ENCODE peak calls at places on chromosome 10, in four cellular contexts. O, Z, D and J are unnamed samples.

GRCh38 chr10:129779126-129779525 is 184.9 kb downstream of the EBF3 start:
- DNase-seq in O (no peak), Z (no peak), D (no peak), J (no peak)

GRCh38 chr10:86336341-86336740 is 30.3 kb downstream of the GRID1 start:
- DNase-seq in O (no peak), Z (no peak), D (no peak), J (no peak)

GRCh38 chr10:33388325-33388724 is 53.9 kb upstream of the NRP1 start:
- DNase-seq in O (no peak), Z (no peak), D (no peak), J (no peak)

GRCh38 chr10:49577182-49577925 is 32.8 kb upstream of the SLC18A3 start:
- DNase-seq in O (no peak), Z (no peak), D (no peak), J (no peak)

GRCh38 chr10:61792921-61793320 is 108.6 kb upstream of the ARID5B start:
- DNase-seq in O (no peak), Z (no peak), D (no peak), J (no peak)

GRCh38 chr10:37760817-37761216 is 96.6 kb downstream of the ZNF248 start:
- DNase-seq in O (no peak), Z (no peak), D (no peak), J (no peak)

GRCh38 chr10:132700168-132701098 is 85.5 kb downstream of the NKX6-2 start:
- DNase-seq in O (peak), Z (no peak), D (peak), J (no peak)

GRCh38 chr10:77391605-77392235 is 245.9 kb downstream of the KCNMA1 start:
- DNase-seq in O (peak), Z (peak), D (peak), J (no peak)

GRCh38 chr10:48247680-48248079 is 26.8 kb downstream of the FRMPD2 start:
- DNase-seq in O (no peak), Z (no peak), D (no peak), J (no peak)

GRCh38 chr10:60757422-60757895 is 20.8 kb upstream of the CDK1 start:
- DNase-seq in O (peak), Z (no peak), D (no peak), J (peak)

DNA sequence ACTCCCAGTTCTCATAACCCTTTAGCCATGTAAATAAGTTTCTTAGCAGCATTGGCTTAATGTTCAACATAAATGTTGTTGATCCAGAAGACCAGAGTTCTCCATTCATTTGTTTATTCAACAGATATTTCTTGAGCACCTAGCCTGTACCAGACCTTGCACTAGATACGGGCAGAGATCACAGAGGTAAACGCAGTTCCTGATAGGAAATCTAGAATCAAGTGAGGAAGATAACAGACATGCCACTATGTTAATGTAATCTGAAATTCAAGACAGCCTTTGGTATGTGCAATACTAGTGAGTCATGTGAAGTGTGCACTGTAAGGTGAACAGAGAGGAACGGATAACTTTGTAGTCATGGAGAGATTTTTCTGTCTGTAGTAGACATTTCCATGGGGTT is 3.0 kb downstream of the BUB3 start:
- DNase-seq in O (no peak), Z (no peak), D (no peak), J (no peak)
- H3K4me3 ChIP-seq in O (no peak), Z (no peak), D (no peak), J (no peak)

GRCh38 chr10:58360412-58361004 is 24.7 kb upstream of the TFAM start:
- DNase-seq in O (no peak), Z (no peak), D (peak), J (no peak)
- H3K4me3 ChIP-seq in O (no peak), Z (no peak), D (no peak), J (no peak)

GRCh38 chr10:28179490-28180099 is 123.3 kb downstream of the MPP7 start:
- DNase-seq in O (peak), Z (peak), D (peak), J (peak)

GRCh38 chr10:28181478-28182096 is 121.3 kb downstream of the MPP7 start:
- DNase-seq in O (no peak), Z (no peak), D (no peak), J (no peak)

GRCh38 chr10:28180654-28181053 is 122.2 kb downstream of the MPP7 start:
- DNase-seq in O (no peak), Z (no peak), D (no peak), J (no peak)

GRCh38 chr10:28179006-28179405 is 123.9 kb downstream of the MPP7 start:
- DNase-seq in O (no peak), Z (no peak), D (no peak), J (no peak)

DNA sequence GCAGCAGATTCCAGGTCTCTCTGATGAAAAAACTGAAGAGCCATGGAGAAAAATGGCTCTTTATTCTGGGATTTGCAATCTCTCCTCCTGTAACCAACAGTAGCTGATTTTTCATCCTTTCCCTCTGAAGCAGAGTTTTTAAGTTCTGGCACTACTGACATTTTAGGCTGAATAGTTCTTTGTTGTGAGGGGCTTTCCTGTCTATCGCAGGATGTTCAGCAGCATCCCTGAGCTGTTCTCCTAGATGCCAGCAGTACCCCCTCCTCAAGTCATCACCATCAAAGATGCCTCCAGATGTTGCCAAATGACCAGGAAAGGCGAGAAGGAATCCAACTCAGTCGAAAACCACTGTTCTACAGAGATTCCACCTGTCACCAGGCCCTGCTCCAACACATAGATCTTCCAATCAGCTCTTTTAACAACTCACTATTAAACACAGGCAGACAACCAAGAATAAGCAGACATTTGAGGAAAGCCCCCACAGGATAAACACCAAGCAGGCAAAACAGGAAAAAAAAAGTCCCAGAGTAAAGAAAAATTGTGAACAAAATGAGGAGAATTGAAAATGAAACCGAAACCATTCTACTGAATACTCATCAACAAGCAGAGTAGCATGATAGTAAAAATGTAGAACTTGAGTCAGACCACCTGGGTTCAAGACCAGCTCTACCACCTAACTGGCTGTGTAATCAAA is 124.8 kb downstream of the MPP7 start:
- DNase-seq in O (no peak), Z (no peak), D (no peak), J (no peak)
- H3K4me3 ChIP-seq in O (no peak), Z (no peak), D (no peak), J (no peak)

GRCh38 chr10:22250897-22251605 is 33.2 kb upstream of the EBLN1 start:
- DNase-seq in O (no peak), Z (no peak), D (no peak), J (no peak)
- H3K4me3 ChIP-seq in O (peak), Z (peak), D (peak), J (no peak)

DNA sequence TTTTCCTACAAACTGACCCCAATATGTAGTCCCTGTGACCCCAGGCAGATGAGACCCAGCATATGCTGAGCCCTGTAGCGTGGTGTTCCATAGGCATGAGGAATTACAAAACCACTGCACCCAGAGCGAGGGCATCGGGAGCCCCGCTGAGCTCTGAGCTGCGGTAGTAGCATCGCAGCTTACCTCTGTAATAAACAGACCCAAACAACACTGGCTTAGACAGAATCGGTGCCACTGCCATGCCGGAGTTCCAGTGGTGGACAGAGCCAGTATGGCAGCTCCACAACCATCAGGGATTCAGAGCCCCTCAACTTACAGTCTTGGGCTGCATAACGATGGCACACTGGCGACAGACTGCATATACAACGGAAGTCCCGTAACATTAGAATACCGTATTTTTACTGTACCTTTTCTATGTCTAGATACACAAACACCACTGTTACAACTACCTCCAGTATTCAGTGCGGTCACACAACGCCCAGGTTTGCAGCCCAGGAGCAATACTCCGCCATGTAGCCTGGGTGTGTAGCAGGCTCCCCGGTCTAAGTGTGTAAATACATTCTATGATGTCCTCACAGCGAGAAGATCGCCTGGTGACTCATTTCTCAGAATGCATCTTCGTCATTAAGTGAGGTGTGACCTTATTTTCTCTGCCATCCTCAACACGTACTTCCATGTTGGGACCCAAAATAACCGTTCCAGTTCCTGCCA is 68.8 kb downstream of the PROSER2 start:
- DNase-seq in O (peak), Z (no peak), D (no peak), J (no peak)
- H3K4me3 ChIP-seq in O (no peak), Z (no peak), D (no peak), J (no peak)